ENCODE peak calls at places on chromosomes 4 and X, in six cellular contexts. U is AG10803; C is A549; T is B cell; Z is left lung; E is CD4-positive, alpha-beta T cell. V is an unnamed sample.

GRCh38 chr4:94758141-94758699 is 465 bp downstream of the BMPR1B start:
- DNase-seq in U (peak), T (no peak), Z (no peak), C (peak), E (no peak), V (peak)

GRCh38 chr4:55269970-55270369 is 76.1 kb upstream of the SRD5A3 start:
- DNase-seq in C (no peak), U (no peak), E (no peak), T (no peak), Z (no peak), V (no peak)

GRCh38 chr4:47528651-47529050 is 43.6 kb downstream of the ATP10D start:
- DNase-seq in T (no peak), U (peak), E (no peak), C (no peak), Z (no peak), V (no peak)

GRCh38 chrX:19907794-19908193 is 20.4 kb upstream of the SH3KBP1 start:
- DNase-seq in T (no peak), Z (no peak), U (no peak), E (no peak), C (peak), V (no peak)

GRCh38 chr4:107035711-107036601 is at the start of gene DKK2:
- DNase-seq in Z (no peak), U (peak), C (no peak), E (no peak), T (no peak), V (peak)

GRCh38 chrX:132740316-132741123 is 217.9 kb downstream of the HS6ST2 start:
- DNase-seq in T (no peak), C (no peak), U (no peak), E (no peak), Z (no peak), V (no peak)

GRCh38 chr4:112857461-112857860 is 192.0 kb upstream of the ANK2 start:
- DNase-seq in T (no peak), C (peak), U (peak), E (no peak), Z (no peak), V (no peak)

GRCh38 chr4:88054229-88054628 is 46.8 kb downstream of the PKD2 start:
- DNase-seq in E (no peak), U (peak), C (no peak), T (no peak), Z (no peak), V (no peak)

GRCh38 chr4:153349206-153349805 is 4.8 kb downstream of the MND1 start:
- DNase-seq in C (no peak), U (no peak), Z (no peak), T (no peak), E (no peak), V (no peak)

DNA sequence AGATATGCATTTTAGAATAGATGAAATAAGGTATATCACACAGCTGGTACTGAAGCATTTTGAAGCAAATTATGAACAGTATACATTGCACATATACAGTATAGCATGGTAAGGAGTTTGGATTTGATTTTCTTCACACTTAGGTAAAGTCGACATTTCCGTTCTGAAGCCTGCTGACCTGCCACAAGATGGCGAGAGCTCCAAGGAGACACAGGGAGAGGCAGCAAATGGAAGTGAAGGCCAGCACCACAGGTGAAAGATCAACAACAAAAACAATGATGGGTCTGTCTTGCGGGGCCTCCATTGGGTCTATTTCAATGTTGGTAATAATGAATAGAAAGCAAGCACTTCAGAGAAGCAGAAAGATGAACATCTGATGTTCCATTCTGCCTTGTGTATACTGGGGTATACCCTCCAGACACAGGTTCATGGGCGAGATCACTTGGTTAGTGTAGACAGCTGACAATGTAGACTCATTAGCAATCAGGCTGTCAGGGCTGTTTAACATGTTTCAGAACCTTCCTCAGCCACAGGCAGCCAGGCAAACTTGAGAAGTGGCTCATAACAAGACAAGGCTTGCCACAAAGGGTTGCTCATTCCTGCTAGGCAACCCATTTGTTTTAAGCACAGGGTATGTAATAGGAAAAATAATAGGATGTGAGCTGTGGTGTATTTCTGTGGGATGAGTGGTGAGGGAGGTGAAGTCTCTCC is 21.4 kb upstream of the NOX1 start:
- DNase-seq in E (peak), C (peak), Z (no peak), U (peak), T (peak), V (no peak)
- TF ChIP-seq CTCF in E (peak), C (peak), Z (peak), U (peak), T (peak), V (no peak)

DNA sequence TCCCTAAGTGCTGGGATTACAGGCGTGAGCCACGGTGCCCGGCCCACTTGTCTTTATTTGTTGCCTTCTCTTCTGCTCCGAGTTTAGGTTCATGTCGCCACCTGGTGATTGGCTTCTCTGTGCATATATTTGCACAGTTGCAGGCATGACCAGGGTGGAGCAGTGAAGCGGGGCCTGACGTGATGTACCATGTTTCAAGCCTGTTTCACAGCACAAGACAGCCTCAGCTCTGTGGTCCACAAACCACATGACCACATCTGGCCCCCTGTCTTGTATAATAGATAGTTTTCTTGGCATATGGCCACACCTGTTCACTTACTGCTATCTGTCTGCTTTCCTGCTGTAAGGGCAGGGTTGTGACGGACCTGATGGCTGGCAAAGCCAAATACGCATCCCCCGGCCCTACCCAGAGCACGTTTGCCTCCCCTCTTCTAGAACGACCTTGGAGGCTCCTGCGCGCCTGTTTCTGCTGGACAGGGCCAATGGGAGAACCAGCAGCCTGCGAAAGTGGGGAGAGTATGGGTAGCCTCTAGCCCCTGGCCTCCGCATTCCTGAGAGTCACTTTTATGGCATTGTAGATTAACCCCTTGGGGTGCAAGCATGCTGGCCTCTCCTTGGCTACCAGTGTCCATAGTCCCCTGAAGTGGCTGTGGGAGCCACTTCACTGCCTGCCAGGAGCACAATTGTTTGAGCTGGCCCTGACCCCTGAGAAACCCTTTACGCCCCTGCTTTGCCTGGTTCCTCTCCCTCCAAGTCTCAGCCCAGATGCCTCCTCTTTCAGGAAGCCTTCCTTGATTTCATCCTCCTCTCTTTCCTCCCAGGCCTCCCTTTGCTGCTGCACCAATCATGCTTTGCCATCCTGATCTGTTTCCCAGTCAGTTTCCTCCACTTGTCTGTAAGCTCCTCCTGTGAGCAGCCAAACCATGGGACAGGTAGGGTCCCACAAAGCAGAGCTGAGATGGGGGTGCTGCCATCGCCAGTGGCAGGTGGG is 6.0 kb upstream of the SH3TC1 start:
- DNase-seq in U (peak), Z (peak), T (peak), C (peak), E (no peak), V (no peak)
- TF ChIP-seq CTCF in U (peak), Z (peak), T (peak), C (peak), E (no peak), V (no peak)

DNA sequence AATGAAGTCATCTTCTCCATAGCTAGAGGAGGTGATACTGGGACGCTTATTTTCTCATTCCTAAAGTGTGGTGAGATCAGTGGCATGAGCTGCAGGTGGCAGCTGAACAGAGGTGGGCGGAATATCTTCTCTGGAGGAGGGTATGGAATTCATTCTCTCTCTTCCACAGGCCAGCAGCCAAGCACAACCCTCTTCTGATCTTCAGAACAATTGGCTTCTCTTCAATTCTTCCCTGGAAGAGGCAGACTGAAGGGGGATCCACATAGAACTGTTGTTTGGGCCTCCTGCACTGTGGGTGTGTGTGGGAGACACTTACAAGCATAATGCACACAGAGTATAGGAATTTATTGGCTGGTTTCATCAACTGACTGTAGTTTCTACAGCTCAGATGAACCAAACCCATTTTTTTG is 180.4 kb upstream of the RASGEF1B start:
- DNase-seq in C (no peak), U (no peak), T (no peak), Z (no peak), E (no peak), V (no peak)
- TF ChIP-seq CTCF in C (no peak), U (no peak), T (no peak), Z (no peak), E (no peak), V (no peak)

DNA sequence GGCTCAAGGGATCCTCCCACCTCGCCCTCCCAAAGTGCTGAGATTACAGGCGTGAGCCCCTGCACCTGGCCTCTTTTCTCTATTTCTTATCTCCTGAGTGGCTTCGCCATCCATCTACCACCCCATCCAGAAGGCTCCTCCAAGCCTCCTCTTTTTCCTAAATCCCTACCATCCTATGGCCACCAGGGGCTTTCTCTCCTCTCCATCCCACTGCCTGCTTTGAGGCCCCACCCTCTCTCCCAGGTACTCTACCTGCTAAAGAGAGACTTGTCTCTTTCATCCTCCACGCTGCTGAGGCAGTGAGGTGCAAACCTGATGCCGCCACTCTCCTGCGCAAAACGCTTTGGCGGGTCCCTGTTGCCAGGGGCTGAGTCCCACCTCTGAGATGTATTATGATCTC is 7.0 kb downstream of the RS1 start:
- DNase-seq in E (no peak), C (no peak), U (no peak), Z (no peak), T (no peak), V (no peak)
- TF ChIP-seq CTCF in E (no peak), C (no peak), U (no peak), Z (no peak), T (no peak), V (no peak)

GRCh38 chrX:14051416-14051815 is 21.7 kb upstream of the GEMIN8 start:
- DNase-seq in T (no peak), U (peak), Z (no peak), C (peak), E (no peak), V (no peak)
- TF ChIP-seq CTCF in T (no peak), U (peak), Z (no peak), C (peak), E (no peak), V (no peak)

GRCh38 chr4:73922317-73922716 is 53.1 kb downstream of the CXCL1 start:
- DNase-seq in E (no peak), U (no peak), T (no peak), C (no peak), Z (no peak), V (no peak)

GRCh38 chr4:73919691-73920090 is 50.5 kb downstream of the CXCL1 start:
- DNase-seq in C (no peak), U (peak), Z (no peak), E (no peak), T (no peak), V (no peak)

GRCh38 chr4:73922766-73923630 is 53.8 kb downstream of the CXCL1 start:
- DNase-seq in Z (no peak), C (peak), T (no peak), U (peak), E (no peak), V (no peak)

GRCh38 chr4:73918058-73918457 is 48.9 kb downstream of the CXCL1 start:
- DNase-seq in E (no peak), T (no peak), C (no peak), Z (no peak), U (peak), V (no peak)

GRCh38 chr4:73923631-73923937 is 54.4 kb downstream of the CXCL1 start:
- DNase-seq in T (no peak), Z (no peak), C (no peak), U (no peak), E (no peak), V (no peak)
- TF ChIP-seq CTCF in T (no peak), Z (no peak), C (no peak), U (no peak), E (no peak), V (no peak)

GRCh38 chr4:57044996-57045395 is 65.2 kb downstream of the IGFBP7 start:
- DNase-seq in Z (no peak), U (peak), C (no peak), T (no peak), E (no peak), V (no peak)
- TF ChIP-seq CTCF in Z (no peak), U (peak), C (no peak), T (no peak), E (no peak), V (no peak)